ENCODE peak calls at places on chromosomes 5 and 9, in six cellular contexts. One of them, this sample, is unnamed.

GRCh38 chr5:128271071-128271470 is 187.5 kb downstream of the SLC12A2 start:
- DNase-seq in stomach: no peak
- DNase-seq in A549: no peak
- DNase-seq in sigmoid colon: no peak
- DNase-seq in ovary: no peak
- DNase-seq in tibial nerve: no peak
- DNase-seq in this sample: no peak

GRCh38 chr5:178234753-178235599 is 2.4 kb upstream of the PHYKPL start:
- DNase-seq in tibial nerve: peak
- DNase-seq in stomach: peak
- DNase-seq in sigmoid colon: peak
- DNase-seq in ovary: peak
- DNase-seq in A549: peak
- DNase-seq in this sample: no peak

GRCh38 chr9:81237565-81238231 is 451.6 kb downstream of the TLE1 start:
- DNase-seq in stomach: no peak
- DNase-seq in ovary: no peak
- DNase-seq in sigmoid colon: no peak
- DNase-seq in A549: no peak
- DNase-seq in tibial nerve: no peak
- DNase-seq in this sample: no peak

GRCh38 chr5:16519435-16519834 is 53.8 kb upstream of the ZNF622 start:
- DNase-seq in stomach: no peak
- DNase-seq in ovary: no peak
- DNase-seq in A549: no peak
- DNase-seq in tibial nerve: no peak
- DNase-seq in sigmoid colon: no peak
- DNase-seq in this sample: no peak

GRCh38 chr5:115366223-115366622 is 69.8 kb upstream of the CCDC112 start:
- DNase-seq in sigmoid colon: no peak
- DNase-seq in tibial nerve: no peak
- DNase-seq in ovary: no peak
- DNase-seq in A549: peak
- DNase-seq in stomach: no peak
- DNase-seq in this sample: no peak

GRCh38 chr5:111224561-111224989 is 391 bp downstream of the CAMK4 start:
- DNase-seq in A549: no peak
- DNase-seq in stomach: no peak
- DNase-seq in ovary: peak
- DNase-seq in sigmoid colon: no peak
- DNase-seq in tibial nerve: no peak
- DNase-seq in this sample: no peak

GRCh38 chr9:121325387-121325786 is 44.7 kb downstream of the STOM start:
- DNase-seq in tibial nerve: no peak
- DNase-seq in ovary: peak
- DNase-seq in sigmoid colon: no peak
- DNase-seq in A549: no peak
- DNase-seq in stomach: no peak
- DNase-seq in this sample: no peak

GRCh38 chr9:131405429-131405828 is 11.5 kb downstream of the PRRC2B start:
- DNase-seq in tibial nerve: no peak
- DNase-seq in ovary: no peak
- DNase-seq in sigmoid colon: no peak
- DNase-seq in stomach: no peak
- DNase-seq in A549: no peak
- DNase-seq in this sample: no peak

GRCh38 chr5:87053134-87053533 is 214.5 kb upstream of the RASA1 start:
- DNase-seq in A549: no peak
- DNase-seq in tibial nerve: no peak
- DNase-seq in ovary: no peak
- DNase-seq in stomach: no peak
- DNase-seq in sigmoid colon: no peak
- DNase-seq in this sample: no peak

GRCh38 chr9:12923472-12924009 is 148.7 kb downstream of the LURAP1L start:
- DNase-seq in sigmoid colon: no peak
- DNase-seq in tibial nerve: no peak
- DNase-seq in ovary: peak
- DNase-seq in stomach: no peak
- DNase-seq in A549: no peak
- DNase-seq in this sample: no peak

GRCh38 chr9:14372437-14373318 is 58.7 kb upstream of the NFIB start:
- DNase-seq in sigmoid colon: peak
- DNase-seq in tibial nerve: no peak
- DNase-seq in A549: peak
- DNase-seq in ovary: peak
- DNase-seq in stomach: no peak
- DNase-seq in this sample: no peak

GRCh38 chr5:16558984-16559629 is 57.7 kb downstream of the RETREG1 start:
- DNase-seq in tibial nerve: no peak
- DNase-seq in stomach: no peak
- DNase-seq in ovary: no peak
- DNase-seq in A549: no peak
- DNase-seq in sigmoid colon: no peak
- DNase-seq in this sample: no peak

GRCh38 chr5:173835662-173836061 is 52.5 kb upstream of the CPEB4 start:
- DNase-seq in A549: no peak
- DNase-seq in sigmoid colon: no peak
- DNase-seq in ovary: no peak
- DNase-seq in tibial nerve: no peak
- DNase-seq in stomach: no peak
- DNase-seq in this sample: no peak

GRCh38 chr9:37096628-37097027 is 23.7 kb upstream of the ZCCHC7 start:
- DNase-seq in tibial nerve: no peak
- DNase-seq in stomach: no peak
- DNase-seq in ovary: no peak
- DNase-seq in sigmoid colon: no peak
- DNase-seq in A549: no peak
- DNase-seq in this sample: no peak

GRCh38 chr9:129879991-129880653 is 44.9 kb downstream of the USP20 start:
- DNase-seq in ovary: no peak
- DNase-seq in A549: no peak
- DNase-seq in sigmoid colon: no peak
- DNase-seq in stomach: no peak
- DNase-seq in tibial nerve: no peak
- DNase-seq in this sample: no peak

GRCh38 chr5:139105621-139106071 is 92.5 kb downstream of the SIL1 start:
- DNase-seq in sigmoid colon: no peak
- DNase-seq in ovary: no peak
- DNase-seq in A549: no peak
- DNase-seq in tibial nerve: no peak
- DNase-seq in stomach: no peak
- DNase-seq in this sample: no peak

GRCh38 chr5:145531038-145531734 is 304.0 kb downstream of the PRELID2 start:
- DNase-seq in tibial nerve: no peak
- DNase-seq in ovary: peak
- DNase-seq in sigmoid colon: no peak
- DNase-seq in stomach: peak
- DNase-seq in A549: peak
- DNase-seq in this sample: no peak

GRCh38 chr9:21801683-21802417 is 586 bp upstream of the MTAP start:
- DNase-seq in ovary: peak
- DNase-seq in stomach: peak
- DNase-seq in tibial nerve: peak
- DNase-seq in sigmoid colon: peak
- DNase-seq in A549: peak
- DNase-seq in this sample: no peak

GRCh38 chr9:125659201-125659840 is 47.7 kb downstream of the MAPKAP1 start:
- DNase-seq in A549: no peak
- DNase-seq in tibial nerve: no peak
- DNase-seq in sigmoid colon: no peak
- DNase-seq in stomach: no peak
- DNase-seq in ovary: no peak
- DNase-seq in this sample: no peak

GRCh38 chr9:5614985-5615384 is 13.9 kb upstream of the RIC1 start:
- DNase-seq in tibial nerve: no peak
- DNase-seq in sigmoid colon: no peak
- DNase-seq in ovary: no peak
- DNase-seq in A549: no peak
- DNase-seq in stomach: no peak
- DNase-seq in this sample: no peak

GRCh38 chr9:124769451-124770358 is 1.4 kb downstream of the NR6A1 start:
- DNase-seq in A549: peak
- DNase-seq in tibial nerve: no peak
- DNase-seq in ovary: no peak
- DNase-seq in sigmoid colon: no peak
- DNase-seq in stomach: no peak
- DNase-seq in this sample: no peak

GRCh38 chr5:133944263-133945230 is 23.9 kb downstream of the C5orf15 start:
- DNase-seq in A549: peak
- DNase-seq in stomach: peak
- DNase-seq in sigmoid colon: no peak
- DNase-seq in ovary: no peak
- DNase-seq in tibial nerve: no peak
- DNase-seq in this sample: no peak

GRCh38 chr5:18305288-18305899 is 671.1 kb downstream of the TAF11L14 start:
- DNase-seq in tibial nerve: no peak
- DNase-seq in A549: peak
- DNase-seq in sigmoid colon: no peak
- DNase-seq in ovary: no peak
- DNase-seq in stomach: no peak
- DNase-seq in this sample: no peak

GRCh38 chr5:78221964-78222451 is 72.5 kb downstream of the AP3B1 start:
- DNase-seq in A549: no peak
- DNase-seq in stomach: no peak
- DNase-seq in sigmoid colon: no peak
- DNase-seq in ovary: no peak
- DNase-seq in tibial nerve: no peak
- DNase-seq in this sample: no peak

GRCh38 chr5:165876538-165876937 is 2371.1 kb downstream of the MAT2B start:
- DNase-seq in ovary: no peak
- DNase-seq in sigmoid colon: no peak
- DNase-seq in A549: no peak
- DNase-seq in stomach: no peak
- DNase-seq in tibial nerve: no peak
- DNase-seq in this sample: no peak

GRCh38 chr5:165877475-165877874 is 2372.1 kb downstream of the MAT2B start:
- DNase-seq in stomach: no peak
- DNase-seq in ovary: no peak
- DNase-seq in sigmoid colon: no peak
- DNase-seq in tibial nerve: no peak
- DNase-seq in A549: no peak
- DNase-seq in this sample: no peak

GRCh38 chr5:165882099-165882498 is 2376.7 kb downstream of the MAT2B start:
- DNase-seq in stomach: no peak
- DNase-seq in A549: no peak
- DNase-seq in tibial nerve: no peak
- DNase-seq in sigmoid colon: no peak
- DNase-seq in ovary: no peak
- DNase-seq in this sample: no peak

GRCh38 chr5:165887147-165887546 is 2381.7 kb downstream of the MAT2B start:
- DNase-seq in A549: no peak
- DNase-seq in ovary: no peak
- DNase-seq in tibial nerve: no peak
- DNase-seq in stomach: no peak
- DNase-seq in sigmoid colon: no peak
- DNase-seq in this sample: no peak

GRCh38 chr5:165881259-165881658 is 2375.8 kb downstream of the MAT2B start:
- DNase-seq in A549: no peak
- DNase-seq in tibial nerve: no peak
- DNase-seq in sigmoid colon: no peak
- DNase-seq in stomach: no peak
- DNase-seq in ovary: no peak
- DNase-seq in this sample: no peak
- TF ChIP-seq CTCF in A549: no peak
- TF ChIP-seq CTCF in tibial nerve: no peak
- TF ChIP-seq CTCF in sigmoid colon: no peak
- TF ChIP-seq CTCF in stomach: no peak
- TF ChIP-seq CTCF in ovary: no peak
- TF ChIP-seq CTCF in this sample: no peak

GRCh38 chr9:16202913-16203734 is 650.3 kb downstream of the CCDC171 start:
- DNase-seq in A549: peak
- DNase-seq in tibial nerve: no peak
- DNase-seq in ovary: no peak
- DNase-seq in stomach: no peak
- DNase-seq in sigmoid colon: no peak
- DNase-seq in this sample: peak
- TF ChIP-seq EP300 in A549: no peak
- TF ChIP-seq EP300 in tibial nerve: no peak
- TF ChIP-seq EP300 in ovary: no peak
- TF ChIP-seq EP300 in stomach: no peak
- TF ChIP-seq EP300 in sigmoid colon: no peak
- TF ChIP-seq EP300 in this sample: no peak

DNA sequence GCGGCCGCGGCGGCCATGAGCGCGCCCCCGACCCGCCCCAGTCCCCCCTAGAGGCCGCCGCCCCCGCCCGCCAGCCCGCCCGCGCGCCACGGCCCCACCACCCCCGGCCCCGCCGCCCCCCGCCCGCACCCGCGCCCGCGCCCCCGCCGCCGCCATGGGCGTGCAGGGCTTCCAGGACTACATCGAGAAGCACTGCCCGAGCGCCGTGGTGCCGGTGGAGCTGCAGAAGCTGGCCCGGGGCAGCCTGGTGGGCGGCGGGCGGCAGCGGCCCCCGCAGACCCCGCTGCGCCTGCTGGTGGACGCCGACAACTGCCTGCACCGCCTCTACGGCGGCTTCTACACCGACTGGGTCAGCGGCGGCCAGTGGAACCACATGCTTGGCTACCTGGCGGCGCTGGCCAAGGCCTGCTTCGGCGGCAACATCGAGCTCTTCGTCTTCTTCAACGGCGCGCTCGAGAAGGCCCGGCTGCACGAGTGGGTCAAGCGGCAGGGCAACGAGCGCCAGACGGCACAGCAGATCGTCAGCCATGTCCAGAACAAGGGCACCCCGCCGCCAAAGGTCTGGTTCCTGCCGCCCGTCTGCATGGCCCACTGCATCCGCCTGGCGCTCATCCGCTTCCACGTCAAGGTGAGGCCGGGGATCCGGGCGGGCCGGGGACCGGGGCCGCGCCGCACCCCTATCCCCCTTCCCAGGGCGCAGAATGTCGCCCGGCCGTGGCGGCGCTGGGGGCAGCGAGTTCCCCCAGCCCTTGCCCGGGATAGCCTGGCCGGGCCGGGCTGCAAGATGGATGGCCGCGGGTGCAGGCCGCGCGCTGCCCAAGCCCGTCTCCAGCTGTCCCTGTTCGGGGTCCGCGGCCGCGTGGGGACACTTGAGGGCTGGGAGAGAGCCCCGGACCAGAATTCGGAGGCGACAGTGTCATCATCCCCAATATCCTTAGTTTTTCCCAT is 551 bp downstream of the FAM120A start:
- DNase-seq in sigmoid colon: peak
- DNase-seq in ovary: peak
- DNase-seq in A549: no peak
- DNase-seq in stomach: peak
- DNase-seq in tibial nerve: no peak
- DNase-seq in this sample: no peak
- TF ChIP-seq CTCF in sigmoid colon: peak
- TF ChIP-seq CTCF in ovary: peak
- TF ChIP-seq CTCF in A549: no peak
- TF ChIP-seq CTCF in stomach: peak
- TF ChIP-seq CTCF in tibial nerve: no peak
- TF ChIP-seq CTCF in this sample: peak

GRCh38 chr5:30438785-30439184 is 754.7 kb upstream of the CDH6 start:
- DNase-seq in stomach: no peak
- DNase-seq in tibial nerve: no peak
- DNase-seq in A549: no peak
- DNase-seq in sigmoid colon: no peak
- DNase-seq in ovary: no peak
- DNase-seq in this sample: no peak
- TF ChIP-seq EP300 in stomach: no peak
- TF ChIP-seq EP300 in tibial nerve: no peak
- TF ChIP-seq EP300 in A549: no peak
- TF ChIP-seq EP300 in sigmoid colon: no peak
- TF ChIP-seq EP300 in ovary: no peak
- TF ChIP-seq EP300 in this sample: no peak

GRCh38 chr9:69535296-69535832 is 136.8 kb downstream of the APBA1 start:
- DNase-seq in ovary: no peak
- DNase-seq in tibial nerve: no peak
- DNase-seq in sigmoid colon: no peak
- DNase-seq in A549: no peak
- DNase-seq in stomach: no peak
- DNase-seq in this sample: no peak
- TF ChIP-seq CTCF in ovary: no peak
- TF ChIP-seq CTCF in tibial nerve: no peak
- TF ChIP-seq CTCF in sigmoid colon: no peak
- TF ChIP-seq CTCF in A549: no peak
- TF ChIP-seq CTCF in stomach: no peak
- TF ChIP-seq CTCF in this sample: no peak

This sample was measured in esophagus muscularis mucosa.